ENCODE peak calls at places on chromosomes 5 and 9, in four cellular contexts. V is NCI-H1694; M is stimulated activated CD4-positive, alpha-beta T cell treated with anti-CD3 and anti-CD28 coated beads, Interleukin-12 subunit alpha, Interleukin-12 subunit beta, amount 100 ng/mL, for 4 hours; P is left colon. R is an unnamed sample.

GRCh38 chr5:130692766-130693165 is 472.3 kb downstream of the HINT1 start:
- DNase-seq in M (no peak), P (no peak), V (no peak), R (no peak)

GRCh38 chr9:136409557-136410455 is 608 bp downstream of the ENTR1 start:
- DNase-seq in M (peak), V (no peak), P (peak), R (peak)

GRCh38 chr9:129306318-129306973 is 128.4 kb upstream of the IER5L start:
- DNase-seq in V (no peak), M (no peak), P (no peak), R (no peak)

GRCh38 chr5:146652547-146652946 is 136.6 kb upstream of the GPR151 start:
- DNase-seq in M (no peak), V (no peak), P (no peak), R (no peak)

GRCh38 chr9:135391759-135392158 is 87.8 kb upstream of the PPP1R26 start:
- DNase-seq in M (no peak), P (no peak), V (no peak), R (no peak)

GRCh38 chr5:159452480-159453167 is 122.3 kb upstream of the IL12B start:
- DNase-seq in M (no peak), P (no peak), V (no peak), R (no peak)

GRCh38 chr5:60727032-60727431 is 27.1 kb upstream of the DEPDC1B start:
- DNase-seq in M (no peak), V (no peak), P (no peak), R (no peak)

GRCh38 chr5:136620016-136620419 is 254.7 kb upstream of the TRPC7 start:
- DNase-seq in M (no peak), P (no peak), V (no peak), R (no peak)

GRCh38 chr9:106980551-106981101 is 117.7 kb downstream of the ZNF462 start:
- DNase-seq in M (no peak), P (no peak), V (no peak), R (no peak)

GRCh38 chr5:146390469-146390868 is 51.8 kb downstream of the POU4F3 start:
- DNase-seq in V (no peak), P (no peak), M (no peak), R (no peak)

GRCh38 chr5:65334077-65334476 is 147.6 kb downstream of the ADAMTS6 start:
- DNase-seq in V (no peak), P (no peak), M (no peak), R (no peak)

GRCh38 chr9:131622536-131622935 is 77.2 kb downstream of the PRRT1B start:
- DNase-seq in P (no peak), V (no peak), M (no peak), R (no peak)

GRCh38 chr5:175861337-175862130 is 9.8 kb upstream of the CPLX2 start:
- DNase-seq in P (no peak), M (no peak), V (no peak), R (no peak)

GRCh38 chr5:67396975-67397374 is 200.4 kb upstream of the CD180 start:
- DNase-seq in V (no peak), M (no peak), P (no peak), R (no peak)

GRCh38 chr9:79657891-79658290 is 86.1 kb downstream of the TLE4 start:
- DNase-seq in M (no peak), V (no peak), P (no peak), R (no peak)

GRCh38 chr5:122120957-122121356 is 8.4 kb upstream of the ZNF474 start:
- DNase-seq in M (no peak), P (no peak), V (no peak), R (no peak)

GRCh38 chr5:142065273-142065672 is 43.3 kb upstream of the NDFIP1 start:
- DNase-seq in M (no peak), P (peak), V (peak), R (no peak)

GRCh38 chr9:73370053-73370452 is 218.4 kb downstream of the ANXA1 start:
- DNase-seq in M (no peak), V (no peak), P (no peak), R (no peak)

GRCh38 chr5:169270827-169271226 is 30.1 kb downstream of the SLIT3 start:
- DNase-seq in P (no peak), V (no peak), M (no peak), R (no peak)

GRCh38 chr5:53191766-53192165 is 82.2 kb upstream of the MOCS2 start:
- DNase-seq in P (no peak), M (no peak), V (no peak), R (no peak)

GRCh38 chr5:53008751-53009150 is 19.6 kb downstream of the ITGA2 start:
- DNase-seq in P (no peak), V (no peak), M (no peak), R (no peak)

GRCh38 chr9:117156150-117156688 is 258.6 kb downstream of the ASTN2 start:
- DNase-seq in V (peak), P (no peak), M (no peak), R (no peak)

GRCh38 chr5:93644760-93645159 is 61.7 kb downstream of the NR2F1 start:
- DNase-seq in V (no peak), P (no peak), M (no peak), R (no peak)

GRCh38 chr5:23525751-23526150 is 18.3 kb downstream of the PRDM9 start:
- DNase-seq in V (no peak), M (no peak), P (no peak), R (no peak)

GRCh38 chr5:72232838-72233237 is 87.2 kb downstream of the MRPS27 start:
- DNase-seq in P (no peak), M (no peak), V (no peak), R (no peak)

GRCh38 chr9:134318941-134319305 is 7.3 kb upstream of the RXRA start:
- DNase-seq in P (peak), V (no peak), M (no peak), R (no peak)

GRCh38 chr5:156778139-156778696 is 71.9 kb upstream of the PPP1R2B start:
- DNase-seq in M (no peak), P (no peak), V (no peak), R (no peak)

GRCh38 chr9:98823666-98824334 is 16.3 kb downstream of the GALNT12 start:
- DNase-seq in P (no peak), V (no peak), M (no peak), R (no peak)

GRCh38 chr9:6873862-6874261 is 116.1 kb downstream of the KDM4C start:
- DNase-seq in V (no peak), M (no peak), P (no peak), R (no peak)